ENCODE peak calls at places on chromosomes 16 and 17, in eight cellular contexts. H is SK-N-SH, G is SJSA1, Q is OCI-LY7, W is adrenal gland, J is substantia nigra, D is cardiac muscle cell, V is caudate nucleus. X is an unnamed sample.

GRCh38 chr17:59839646-59840328 is 53.0 kb downstream of the TUBD1 start:
- DNase-seq in Q (no peak), W (no peak), J (no peak), D (peak), V (no peak), G (no peak), H (no peak), X (no peak)

GRCh38 chr17:81845881-81846742 is 11.3 kb upstream of the PPP1R27 start:
- DNase-seq in V (no peak), Q (no peak), G (no peak), D (no peak), H (no peak), W (no peak), J (no peak), X (no peak)

GRCh38 chr16:87653234-87653633 is 50.9 kb downstream of the JPH3 start:
- DNase-seq in Q (peak), V (no peak), W (no peak), H (peak), J (no peak), D (no peak), G (no peak), X (no peak)

GRCh38 chr16:74450967-74451760 is 29.9 kb upstream of the CLEC18B start:
- DNase-seq in G (no peak), Q (no peak), W (no peak), J (no peak), D (no peak), H (no peak), V (no peak), X (no peak)

GRCh38 chr16:11670171-11671131 is 2.2 kb downstream of the SNN start:
- DNase-seq in W (peak), Q (no peak), G (no peak), J (no peak), V (no peak), D (no peak), H (no peak), X (no peak)

GRCh38 chr16:54817432-54817831 is 113.2 kb upstream of the IRX5 start:
- DNase-seq in W (no peak), D (peak), H (peak), Q (peak), J (no peak), V (no peak), G (no peak), X (no peak)

GRCh38 chr17:11644265-11645212 is 46.3 kb downstream of the DNAH9 start:
- DNase-seq in J (no peak), G (peak), W (peak), D (peak), H (peak), Q (peak), V (peak), X (no peak)

GRCh38 chr16:11057696-11058345 is 113.5 kb downstream of the CLEC16A start:
- DNase-seq in D (no peak), H (no peak), V (no peak), G (no peak), Q (no peak), W (peak), J (no peak), X (no peak)

GRCh38 chr17:22272363-22273146 is 580.2 kb downstream of the KCNJ18 start:
- DNase-seq in W (no peak), D (no peak), Q (no peak), G (no peak), J (no peak), V (no peak), H (no peak), X (no peak)

GRCh38 chr16:27838536-27839175 is 224.9 kb downstream of the GSG1L start:
- DNase-seq in G (no peak), Q (no peak), J (no peak), W (no peak), D (no peak), H (no peak), V (no peak), X (no peak)
- H3K27ac ChIP-seq in G (no peak), Q (no peak), J (no peak), W (no peak), D (no peak), H (no peak), V (no peak), X (no peak)

DNA sequence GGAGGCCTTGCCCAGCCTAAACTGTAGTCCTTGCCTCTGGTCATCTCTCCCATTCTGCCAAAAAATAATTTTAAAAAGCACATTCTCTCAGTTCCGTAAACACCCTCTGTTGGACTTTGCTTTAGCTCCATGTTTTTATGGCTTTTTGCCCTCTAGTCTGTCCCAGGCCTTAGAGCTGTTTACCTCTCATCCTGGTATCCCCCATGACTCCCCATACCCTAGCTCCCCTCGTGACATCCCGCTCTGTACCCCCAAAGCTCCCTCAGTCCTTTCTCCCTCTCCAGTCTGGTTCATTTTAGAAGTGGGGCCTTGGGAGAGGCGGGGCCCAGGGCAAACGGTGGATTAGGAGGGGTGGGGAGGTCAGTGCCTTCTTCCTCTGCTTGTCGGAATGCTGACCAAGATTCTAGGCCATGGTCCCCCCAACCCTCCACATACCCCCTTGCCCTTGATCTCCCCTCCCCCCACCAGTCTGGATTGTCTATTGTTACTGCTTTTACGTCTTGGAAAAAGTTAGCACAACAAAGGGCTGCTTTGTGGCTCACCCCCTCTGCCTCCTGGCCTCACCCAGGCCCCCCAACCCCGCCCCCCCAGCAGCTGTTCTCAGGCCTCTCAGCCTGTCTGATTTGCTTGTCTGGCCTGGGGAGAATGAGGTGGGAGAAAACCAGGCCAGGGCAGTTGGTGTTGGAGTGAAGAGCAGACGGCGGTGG is 18.3 kb downstream of the GJD3 start:
- DNase-seq in W (no peak), Q (no peak), H (no peak), V (no peak), J (no peak), D (no peak), G (no peak), X (no peak)
- H3K27ac ChIP-seq in W (peak), Q (no peak), H (peak), V (peak), J (peak), D (peak), G (no peak), X (no peak)

GRCh38 chr17:39867084-39867890 is 715 bp upstream of the ZPBP2 start:
- DNase-seq in G (no peak), W (no peak), D (no peak), Q (no peak), J (no peak), V (no peak), H (no peak), X (peak)

GRCh38 chr17:39866013-39866730 is 1.8 kb upstream of the ZPBP2 start:
- DNase-seq in W (no peak), Q (no peak), G (no peak), H (no peak), V (no peak), J (no peak), D (no peak), X (no peak)

GRCh38 chr17:39870776-39871175 is 2.8 kb downstream of the ZPBP2 start:
- DNase-seq in V (no peak), G (no peak), H (no peak), D (no peak), J (no peak), Q (no peak), W (no peak), X (no peak)

GRCh38 chr17:39867891-39868553 is at the start of gene ZPBP2:
- DNase-seq in Q (no peak), V (no peak), D (no peak), W (no peak), H (no peak), J (no peak), G (no peak), X (peak)

DNA sequence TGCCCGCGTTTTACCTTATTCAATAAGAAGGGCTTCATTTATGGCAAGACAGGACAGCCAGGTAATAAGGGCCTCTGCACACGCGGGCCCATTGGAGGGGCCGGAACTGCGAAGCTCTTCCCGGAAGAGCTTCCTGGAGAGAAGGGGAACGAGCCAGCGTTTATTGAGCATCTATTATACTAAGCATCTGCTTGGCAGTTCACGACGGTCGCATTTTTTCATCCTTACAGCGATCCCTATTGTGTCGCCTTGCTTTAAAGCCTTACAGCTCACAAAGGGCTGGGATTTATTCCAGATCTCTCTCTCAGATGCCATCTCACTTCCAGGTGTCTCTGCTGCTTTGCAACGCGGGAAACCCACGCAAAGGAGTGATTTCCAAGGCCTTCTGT is 546 bp downstream of the ZPBP2 start:
- DNase-seq in W (no peak), Q (no peak), V (no peak), G (no peak), J (no peak), H (no peak), D (no peak), X (no peak)
- H3K27ac ChIP-seq in W (no peak), Q (no peak), V (no peak), G (no peak), J (no peak), H (no peak), D (no peak), X (no peak)

DNA sequence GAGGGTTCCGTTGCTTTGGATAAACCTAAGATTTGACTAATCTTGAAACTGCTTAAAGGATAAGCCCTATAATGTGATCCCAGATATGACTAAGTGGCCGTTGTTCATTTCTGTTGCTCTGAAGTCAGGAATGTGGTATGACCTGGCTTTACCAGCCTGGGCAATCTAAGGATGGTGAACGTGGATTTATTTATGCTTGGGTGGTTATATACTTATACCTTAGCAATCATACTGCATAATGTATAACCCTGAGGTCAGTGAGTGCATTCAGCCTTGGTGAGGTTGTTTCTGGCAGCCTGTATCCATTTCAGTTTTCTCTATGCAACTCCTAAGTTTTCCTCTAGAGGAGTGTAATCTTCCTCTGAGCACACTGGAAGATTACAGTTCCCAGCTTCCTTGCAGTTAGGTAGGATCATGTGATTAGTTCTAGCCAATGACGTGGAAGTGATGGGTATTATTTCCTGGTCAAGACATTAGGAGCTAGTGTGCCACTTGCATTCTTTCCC is 41.9 kb downstream of the FTO start:
- DNase-seq in V (no peak), D (peak), Q (no peak), G (no peak), H (no peak), W (no peak), J (no peak), X (no peak)
- H3K27ac ChIP-seq in V (peak), D (no peak), Q (no peak), G (peak), H (no peak), W (peak), J (no peak), X (no peak)

GRCh38 chr17:17712268-17712924 is 31.1 kb downstream of the RAI1 start:
- DNase-seq in H (no peak), W (no peak), Q (no peak), J (no peak), V (no peak), G (peak), D (peak), X (no peak)
- H3K27ac ChIP-seq in H (no peak), W (peak), Q (no peak), J (no peak), V (peak), G (peak), D (no peak), X (no peak)